ENCODE peak calls at places on chromosomes 5 and 9, in six cellular contexts. One of them, this sample, is unnamed. For H3K27me3, the result is how much of the 10 kb centered on the place peaks cover.

GRCh38 chr9:122226758-122227575 is 1.8 kb downstream of the LHX6 start:
- DNase-seq in GM23338: peak
- DNase-seq in H1: no peak
- DNase-seq in GM12878: no peak
- DNase-seq in K562: no peak
- DNase-seq in endothelial cell of umbilical vein: peak
- DNase-seq in this sample: no peak

GRCh38 chr5:15304914-15305834 is 194.8 kb upstream of the FBXL7 start:
- DNase-seq in GM12878: no peak
- DNase-seq in GM23338: no peak
- DNase-seq in K562: no peak
- DNase-seq in endothelial cell of umbilical vein: no peak
- DNase-seq in H1: no peak
- DNase-seq in this sample: no peak

GRCh38 chr9:6869081-6869948 is 111.5 kb downstream of the KDM4C start:
- DNase-seq in GM23338: peak
- DNase-seq in K562: no peak
- DNase-seq in endothelial cell of umbilical vein: no peak
- DNase-seq in GM12878: no peak
- DNase-seq in H1: no peak
- DNase-seq in this sample: no peak

GRCh38 chr9:96515629-96516470 is 65.9 kb downstream of the HABP4 start:
- DNase-seq in GM12878: no peak
- DNase-seq in H1: no peak
- DNase-seq in K562: no peak
- DNase-seq in endothelial cell of umbilical vein: no peak
- DNase-seq in GM23338: no peak
- DNase-seq in this sample: no peak

GRCh38 chr9:14353222-14354056 is 39.5 kb upstream of the NFIB start:
- DNase-seq in K562: peak
- DNase-seq in GM23338: peak
- DNase-seq in H1: no peak
- DNase-seq in GM12878: no peak
- DNase-seq in endothelial cell of umbilical vein: peak
- DNase-seq in this sample: peak

GRCh38 chr5:173258466-173258865 is 23.5 kb upstream of the NKX2-5 start:
- DNase-seq in H1: no peak
- DNase-seq in GM12878: no peak
- DNase-seq in GM23338: no peak
- DNase-seq in endothelial cell of umbilical vein: no peak
- DNase-seq in K562: no peak
- DNase-seq in this sample: no peak

GRCh38 chr5:173333900-173334685 is 5.9 kb upstream of the STC2 start:
- DNase-seq in K562: no peak
- DNase-seq in H1: no peak
- DNase-seq in endothelial cell of umbilical vein: peak
- DNase-seq in GM12878: no peak
- DNase-seq in GM23338: no peak
- DNase-seq in this sample: no peak

GRCh38 chr5:72452515-72453259 is 54.5 kb downstream of the ZNF366 start:
- DNase-seq in K562: no peak
- DNase-seq in GM23338: no peak
- DNase-seq in endothelial cell of umbilical vein: peak
- DNase-seq in GM12878: no peak
- DNase-seq in H1: no peak
- DNase-seq in this sample: peak

GRCh38 chr9:120886490-120886967 is 9.5 kb upstream of the PHF19 start:
- DNase-seq in endothelial cell of umbilical vein: no peak
- DNase-seq in GM12878: no peak
- DNase-seq in H1: no peak
- DNase-seq in K562: no peak
- DNase-seq in GM23338: no peak
- DNase-seq in this sample: no peak

GRCh38 chr9:133955821-133956411 is 36.2 kb downstream of the VAV2 start:
- DNase-seq in K562: no peak
- DNase-seq in GM12878: no peak
- DNase-seq in GM23338: peak
- DNase-seq in endothelial cell of umbilical vein: peak
- DNase-seq in H1: no peak
- DNase-seq in this sample: no peak

GRCh38 chr5:136155769-136156168 is 23.1 kb downstream of the SMAD5 start:
- DNase-seq in GM12878: no peak
- DNase-seq in K562: no peak
- DNase-seq in GM23338: no peak
- DNase-seq in endothelial cell of umbilical vein: no peak
- DNase-seq in H1: no peak
- DNase-seq in this sample: no peak

GRCh38 chr5:106269252-106269843 is 1401.4 kb downstream of the EFNA5 start:
- DNase-seq in K562: no peak
- DNase-seq in endothelial cell of umbilical vein: peak
- DNase-seq in H1: no peak
- DNase-seq in GM23338: peak
- DNase-seq in GM12878: no peak
- DNase-seq in this sample: peak

GRCh38 chr5:50744761-50745160 is 78.3 kb downstream of the PARP8 start:
- DNase-seq in K562: no peak
- DNase-seq in GM12878: peak
- DNase-seq in endothelial cell of umbilical vein: no peak
- DNase-seq in H1: no peak
- DNase-seq in GM23338: no peak
- DNase-seq in this sample: no peak

GRCh38 chr5:54915466-54916027 is 69.8 kb downstream of the ESM1 start:
- DNase-seq in endothelial cell of umbilical vein: peak
- DNase-seq in GM23338: no peak
- DNase-seq in K562: no peak
- DNase-seq in H1: no peak
- DNase-seq in GM12878: no peak
- DNase-seq in this sample: no peak

GRCh38 chr5:123412206-123412605 is 11.0 kb downstream of the CEP120 start:
- DNase-seq in GM12878: no peak
- DNase-seq in endothelial cell of umbilical vein: no peak
- DNase-seq in K562: no peak
- DNase-seq in GM23338: no peak
- DNase-seq in H1: no peak
- DNase-seq in this sample: no peak

GRCh38 chr9:12817702-12818101 is 42.9 kb downstream of the LURAP1L start:
- DNase-seq in H1: no peak
- DNase-seq in GM23338: no peak
- DNase-seq in K562: no peak
- DNase-seq in GM12878: no peak
- DNase-seq in endothelial cell of umbilical vein: no peak
- DNase-seq in this sample: peak

GRCh38 chr5:174531782-174532191 is 192.6 kb upstream of the MSX2 start:
- DNase-seq in H1: no peak
- DNase-seq in endothelial cell of umbilical vein: no peak
- DNase-seq in K562: no peak
- DNase-seq in GM23338: no peak
- DNase-seq in GM12878: no peak
- DNase-seq in this sample: no peak

GRCh38 chr9:120486347-120486746 is 93.6 kb downstream of the CDK5RAP2 start:
- DNase-seq in GM23338: no peak
- DNase-seq in H1: no peak
- DNase-seq in endothelial cell of umbilical vein: no peak
- DNase-seq in K562: no peak
- DNase-seq in GM12878: no peak
- DNase-seq in this sample: no peak

GRCh38 chr9:1400983-1401382 is 350.8 kb downstream of the DMRT2 start:
- DNase-seq in H1: no peak
- DNase-seq in GM12878: no peak
- DNase-seq in endothelial cell of umbilical vein: no peak
- DNase-seq in K562: no peak
- DNase-seq in GM23338: peak
- DNase-seq in this sample: no peak

GRCh38 chr5:39517800-39518199 is 93.0 kb upstream of the DAB2 start:
- DNase-seq in GM12878: no peak
- DNase-seq in H1: no peak
- DNase-seq in GM23338: no peak
- DNase-seq in K562: no peak
- DNase-seq in endothelial cell of umbilical vein: peak
- DNase-seq in this sample: no peak

GRCh38 chr5:142722146-142722545 is 36.3 kb upstream of the FGF1 start:
- DNase-seq in H1: no peak
- DNase-seq in K562: no peak
- DNase-seq in GM23338: no peak
- DNase-seq in endothelial cell of umbilical vein: no peak
- DNase-seq in GM12878: no peak
- DNase-seq in this sample: no peak

GRCh38 chr5:142725231-142726187 is 39.6 kb upstream of the FGF1 start:
- DNase-seq in K562: no peak
- DNase-seq in H1: no peak
- DNase-seq in GM23338: no peak
- DNase-seq in endothelial cell of umbilical vein: no peak
- DNase-seq in GM12878: no peak
- DNase-seq in this sample: no peak

GRCh38 chr5:142722896-142723295 is 37.0 kb upstream of the FGF1 start:
- DNase-seq in K562: no peak
- DNase-seq in GM23338: no peak
- DNase-seq in endothelial cell of umbilical vein: no peak
- DNase-seq in GM12878: no peak
- DNase-seq in H1: no peak
- DNase-seq in this sample: no peak

GRCh38 chr5:142726188-142726731 is 40.4 kb upstream of the FGF1 start:
- DNase-seq in K562: no peak
- DNase-seq in endothelial cell of umbilical vein: peak
- DNase-seq in H1: no peak
- DNase-seq in GM23338: no peak
- DNase-seq in GM12878: peak
- DNase-seq in this sample: no peak

GRCh38 chr5:142724821-142725220 is 38.9 kb upstream of the FGF1 start:
- DNase-seq in H1: no peak
- DNase-seq in K562: no peak
- DNase-seq in endothelial cell of umbilical vein: no peak
- DNase-seq in GM23338: no peak
- DNase-seq in GM12878: no peak
- DNase-seq in this sample: no peak
- H2AFZ ChIP-seq in H1: no peak
- H2AFZ ChIP-seq in K562: no peak
- H2AFZ ChIP-seq in endothelial cell of umbilical vein: no peak
- H2AFZ ChIP-seq in GM23338: no peak
- H2AFZ ChIP-seq in GM12878: no peak
- H2AFZ ChIP-seq in this sample: no peak

GRCh38 chr9:93132287-93132927 is 1.6 kb downstream of the NINJ1 start:
- DNase-seq in GM12878: no peak
- DNase-seq in endothelial cell of umbilical vein: no peak
- DNase-seq in GM23338: peak
- DNase-seq in K562: peak
- DNase-seq in H1: no peak
- DNase-seq in this sample: no peak
- TF ChIP-seq POLR2AphosphoS5 in GM12878: no peak
- TF ChIP-seq POLR2AphosphoS5 in endothelial cell of umbilical vein: no peak
- TF ChIP-seq POLR2AphosphoS5 in GM23338: no peak
- TF ChIP-seq POLR2AphosphoS5 in K562: no peak
- TF ChIP-seq POLR2AphosphoS5 in H1: no peak
- TF ChIP-seq POLR2AphosphoS5 in this sample: no peak

GRCh38 chr5:102226321-102226720 is 69.8 kb downstream of the SLCO4C1 start:
- DNase-seq in endothelial cell of umbilical vein: no peak
- DNase-seq in H1: no peak
- DNase-seq in GM23338: no peak
- DNase-seq in GM12878: no peak
- DNase-seq in K562: no peak
- DNase-seq in this sample: no peak

GRCh38 chr5:102223542-102224444 is 72.3 kb downstream of the SLCO4C1 start:
- DNase-seq in endothelial cell of umbilical vein: peak
- DNase-seq in GM12878: no peak
- DNase-seq in K562: peak
- DNase-seq in GM23338: peak
- DNase-seq in H1: no peak
- DNase-seq in this sample: peak

GRCh38 chr5:102231693-102232619 is 64.1 kb downstream of the SLCO4C1 start:
- DNase-seq in H1: no peak
- DNase-seq in endothelial cell of umbilical vein: no peak
- DNase-seq in K562: no peak
- DNase-seq in GM12878: no peak
- DNase-seq in GM23338: no peak
- DNase-seq in this sample: no peak

DNA sequence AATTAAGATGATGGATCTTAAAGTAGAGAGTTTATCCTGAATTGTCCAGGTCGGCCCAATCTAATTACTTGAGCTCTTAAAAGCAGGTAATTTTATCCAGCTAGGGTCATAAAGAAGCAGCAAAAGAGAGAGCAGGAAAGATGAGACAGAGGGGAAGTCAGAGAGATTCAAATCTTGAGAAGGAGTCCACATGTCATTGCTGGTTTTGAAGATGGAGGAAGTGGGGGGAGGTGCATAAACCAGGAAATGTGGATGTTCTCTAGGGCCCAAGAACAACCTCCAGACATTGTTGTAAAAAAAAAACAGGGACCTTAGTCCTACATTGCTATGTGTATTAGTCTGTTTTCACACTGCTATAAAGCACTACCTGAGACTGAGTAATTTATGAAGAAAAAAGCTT is 66.4 kb downstream of the SLCO4C1 start:
- DNase-seq in GM12878: no peak
- DNase-seq in endothelial cell of umbilical vein: no peak
- DNase-seq in K562: no peak
- DNase-seq in H1: no peak
- DNase-seq in GM23338: no peak
- DNase-seq in this sample: no peak
- H3K27me3 ChIP-seq in GM12878: under half
- H3K27me3 ChIP-seq in endothelial cell of umbilical vein: under half
- H3K27me3 ChIP-seq in K562: under half
- H3K27me3 ChIP-seq in H1: under half
- H3K27me3 ChIP-seq in GM23338: under half
- H3K27me3 ChIP-seq in this sample: under half

GRCh38 chr5:59178482-59178881 is 595.6 kb downstream of the RAB3C start:
- DNase-seq in K562: no peak
- DNase-seq in GM23338: no peak
- DNase-seq in H1: no peak
- DNase-seq in GM12878: no peak
- DNase-seq in endothelial cell of umbilical vein: no peak
- DNase-seq in this sample: no peak

GRCh38 chr5:59180515-59180914 is 597.6 kb downstream of the RAB3C start:
- DNase-seq in endothelial cell of umbilical vein: no peak
- DNase-seq in H1: no peak
- DNase-seq in GM23338: no peak
- DNase-seq in GM12878: peak
- DNase-seq in K562: no peak
- DNase-seq in this sample: no peak

GRCh38 chr5:59178071-59178470 is 595.2 kb downstream of the RAB3C start:
- DNase-seq in K562: no peak
- DNase-seq in GM12878: no peak
- DNase-seq in H1: no peak
- DNase-seq in GM23338: no peak
- DNase-seq in endothelial cell of umbilical vein: no peak
- DNase-seq in this sample: no peak

GRCh38 chr5:59179704-59180103 is 596.8 kb downstream of the RAB3C start:
- DNase-seq in GM12878: no peak
- DNase-seq in K562: no peak
- DNase-seq in endothelial cell of umbilical vein: no peak
- DNase-seq in GM23338: no peak
- DNase-seq in H1: no peak
- DNase-seq in this sample: no peak

DNA sequence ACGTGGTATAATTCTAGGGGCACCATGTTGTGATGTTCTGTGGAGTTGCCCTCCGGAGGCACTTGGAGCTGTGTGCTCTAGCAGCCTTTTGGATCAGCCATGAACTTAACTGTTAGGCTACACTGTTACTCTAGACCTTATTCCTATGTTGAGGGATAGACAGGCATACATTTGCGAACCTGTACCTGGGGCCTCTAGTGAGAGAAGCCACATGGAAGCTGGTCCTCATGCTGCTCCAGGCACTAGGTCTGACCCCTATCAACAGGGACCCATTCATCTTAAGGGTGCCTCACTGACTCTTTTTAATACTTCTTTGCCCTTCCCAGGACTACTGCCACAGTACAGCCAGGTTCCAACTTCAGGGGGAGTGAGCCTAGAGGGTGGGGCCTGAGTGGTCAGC is 594.8 kb downstream of the RAB3C start:
- DNase-seq in H1: no peak
- DNase-seq in GM12878: no peak
- DNase-seq in K562: no peak
- DNase-seq in GM23338: no peak
- DNase-seq in endothelial cell of umbilical vein: no peak
- DNase-seq in this sample: no peak
- H2AFZ ChIP-seq in H1: no peak
- H2AFZ ChIP-seq in GM12878: no peak
- H2AFZ ChIP-seq in K562: no peak
- H2AFZ ChIP-seq in GM23338: no peak
- H2AFZ ChIP-seq in endothelial cell of umbilical vein: no peak
- H2AFZ ChIP-seq in this sample: no peak